ENCODE peak calls at places on chromosome 15, in four cellular contexts. One of them, this sample, is unnamed.

GRCh38 chr15:32998979-32999677 is 195.4 kb downstream of the FMN1 start:
- DNase-seq in OCI-LY7: no peak
- DNase-seq in HCT116: no peak
- DNase-seq in GM23248: no peak
- DNase-seq in this sample: no peak

GRCh38 chr15:35254052-35254451 is 169.0 kb upstream of the NANOGP8 start:
- DNase-seq in OCI-LY7: no peak
- DNase-seq in HCT116: no peak
- DNase-seq in GM23248: no peak
- DNase-seq in this sample: no peak

GRCh38 chr15:65666257-65666656 is 44.5 kb downstream of the SLC24A1 start:
- DNase-seq in OCI-LY7: no peak
- DNase-seq in HCT116: no peak
- DNase-seq in GM23248: peak
- DNase-seq in this sample: peak

GRCh38 chr15:35000511-35000910 is 12.4 kb upstream of the ZNF770 start:
- DNase-seq in OCI-LY7: no peak
- DNase-seq in HCT116: peak
- DNase-seq in GM23248: peak
- DNase-seq in this sample: peak

GRCh38 chr15:26355671-26356070 is 417.2 kb downstream of the GABRB3 start:
- DNase-seq in OCI-LY7: no peak
- DNase-seq in HCT116: no peak
- DNase-seq in GM23248: no peak
- DNase-seq in this sample: no peak

GRCh38 chr15:25242957-25243799 is 195.6 kb downstream of the UBE3A start:
- DNase-seq in OCI-LY7: no peak
- DNase-seq in HCT116: no peak
- DNase-seq in GM23248: no peak
- DNase-seq in this sample: no peak

GRCh38 chr15:84817461-84818081 is 415 bp downstream of the ALPK3 start:
- DNase-seq in OCI-LY7: no peak
- DNase-seq in HCT116: no peak
- DNase-seq in GM23248: no peak
- DNase-seq in this sample: no peak

GRCh38 chr15:62486041-62486440 is 321.0 kb upstream of the C2CD4B start:
- DNase-seq in OCI-LY7: no peak
- DNase-seq in HCT116: no peak
- DNase-seq in GM23248: peak
- DNase-seq in this sample: no peak

GRCh38 chr15:60523056-60523455 is 44.1 kb upstream of the ICE2 start:
- DNase-seq in OCI-LY7: no peak
- DNase-seq in HCT116: no peak
- DNase-seq in GM23248: peak
- DNase-seq in this sample: peak

GRCh38 chr15:85381850-85382751 is 1.7 kb downstream of the AKAP13 start:
- DNase-seq in OCI-LY7: peak
- DNase-seq in HCT116: no peak
- DNase-seq in GM23248: peak
- DNase-seq in this sample: peak

GRCh38 chr15:82699726-82700125 is 9.9 kb downstream of the AP3B2 start:
- DNase-seq in OCI-LY7: no peak
- DNase-seq in HCT116: no peak
- DNase-seq in GM23248: peak
- DNase-seq in this sample: no peak

GRCh38 chr15:86163771-86164170 is 84.1 kb downstream of the AGBL1 start:
- DNase-seq in OCI-LY7: no peak
- DNase-seq in HCT116: no peak
- DNase-seq in GM23248: no peak
- DNase-seq in this sample: no peak

GRCh38 chr15:61337541-61337940 is 108.4 kb upstream of the RORA start:
- DNase-seq in OCI-LY7: no peak
- DNase-seq in HCT116: no peak
- DNase-seq in GM23248: no peak
- DNase-seq in this sample: no peak

GRCh38 chr15:85382942-85383341 is 2.5 kb downstream of the AKAP13 start:
- DNase-seq in OCI-LY7: no peak
- DNase-seq in HCT116: no peak
- DNase-seq in GM23248: no peak
- DNase-seq in this sample: no peak

GRCh38 chr15:48530528-48530927 is 115.0 kb downstream of the FBN1 start:
- DNase-seq in OCI-LY7: no peak
- DNase-seq in HCT116: no peak
- DNase-seq in GM23248: no peak
- DNase-seq in this sample: no peak

GRCh38 chr15:100525894-100526512 is 2.7 kb downstream of the CERS3 start:
- DNase-seq in OCI-LY7: no peak
- DNase-seq in HCT116: no peak
- DNase-seq in GM23248: no peak
- DNase-seq in this sample: no peak

GRCh38 chr15:44328135-44328534 is 39.6 kb downstream of the GOLM2 start:
- DNase-seq in OCI-LY7: peak
- DNase-seq in HCT116: no peak
- DNase-seq in GM23248: no peak
- DNase-seq in this sample: no peak

GRCh38 chr15:40249477-40250303 is 10.8 kb downstream of the PAK6 start:
- DNase-seq in OCI-LY7: no peak
- DNase-seq in HCT116: no peak
- DNase-seq in GM23248: peak
- DNase-seq in this sample: peak

GRCh38 chr15:73983211-73983727 is 8.8 kb downstream of the STOML1 start:
- DNase-seq in OCI-LY7: no peak
- DNase-seq in HCT116: peak
- DNase-seq in GM23248: peak
- DNase-seq in this sample: peak

GRCh38 chr15:43111354-43111753 is 5.5 kb upstream of the UBR1 start:
- DNase-seq in OCI-LY7: no peak
- DNase-seq in HCT116: no peak
- DNase-seq in GM23248: no peak
- DNase-seq in this sample: no peak

GRCh38 chr15:101348643-101349496 is 53.8 kb upstream of the SNRPA1 start:
- DNase-seq in OCI-LY7: no peak
- DNase-seq in HCT116: no peak
- DNase-seq in GM23248: no peak
- DNase-seq in this sample: peak

GRCh38 chr15:82571722-82572222 is 31.5 kb upstream of the RPS17 start:
- DNase-seq in OCI-LY7: no peak
- DNase-seq in HCT116: no peak
- DNase-seq in GM23248: peak
- DNase-seq in this sample: peak

GRCh38 chr15:77768107-77768506 is 135.4 kb upstream of the LINGO1 start:
- DNase-seq in OCI-LY7: no peak
- DNase-seq in HCT116: no peak
- DNase-seq in GM23248: no peak
- DNase-seq in this sample: no peak
- TF ChIP-seq EZH2phosphoT487 in OCI-LY7: no peak
- TF ChIP-seq EZH2phosphoT487 in HCT116: no peak
- TF ChIP-seq EZH2phosphoT487 in GM23248: no peak
- TF ChIP-seq EZH2phosphoT487 in this sample: no peak

GRCh38 chr15:90074023-90074422 is 28.2 kb downstream of the IDH2 start:
- DNase-seq in OCI-LY7: no peak
- DNase-seq in HCT116: no peak
- DNase-seq in GM23248: no peak
- DNase-seq in this sample: no peak

GRCh38 chr15:90076716-90077115 is 25.6 kb downstream of the IDH2 start:
- DNase-seq in OCI-LY7: no peak
- DNase-seq in HCT116: no peak
- DNase-seq in GM23248: no peak
- DNase-seq in this sample: no peak

GRCh38 chr15:90075420-90076289 is 26.6 kb downstream of the IDH2 start:
- DNase-seq in OCI-LY7: no peak
- DNase-seq in HCT116: peak
- DNase-seq in GM23248: no peak
- DNase-seq in this sample: peak

GRCh38 chr15:90072978-90073640 is 29.2 kb downstream of the IDH2 start:
- DNase-seq in OCI-LY7: no peak
- DNase-seq in HCT116: no peak
- DNase-seq in GM23248: no peak
- DNase-seq in this sample: no peak

DNA sequence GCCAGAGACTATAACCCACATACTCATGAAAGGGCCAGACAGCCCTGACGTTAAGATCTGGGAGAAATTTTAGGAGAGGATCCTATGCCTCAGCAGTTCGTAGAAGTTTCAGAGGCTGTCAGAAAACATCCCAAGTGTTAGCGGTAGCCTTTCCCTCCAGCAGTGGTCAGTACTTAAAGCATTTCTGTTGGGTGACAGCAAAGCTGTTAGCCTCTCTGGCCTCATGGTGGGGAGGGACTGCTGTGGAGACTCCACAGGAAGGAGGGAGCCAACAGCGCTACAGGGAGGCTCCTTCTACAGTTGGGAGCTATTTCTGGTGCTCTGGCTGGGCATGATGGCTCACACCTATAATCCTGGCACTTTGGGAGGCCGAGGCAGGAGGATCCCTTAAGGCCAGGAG is 27.4 kb downstream of the IDH2 start:
- DNase-seq in OCI-LY7: no peak
- DNase-seq in HCT116: no peak
- DNase-seq in GM23248: no peak
- DNase-seq in this sample: no peak
- H3K27ac ChIP-seq in OCI-LY7: no peak
- H3K27ac ChIP-seq in HCT116: peak
- H3K27ac ChIP-seq in GM23248: no peak
- H3K27ac ChIP-seq in this sample: no peak

DNA sequence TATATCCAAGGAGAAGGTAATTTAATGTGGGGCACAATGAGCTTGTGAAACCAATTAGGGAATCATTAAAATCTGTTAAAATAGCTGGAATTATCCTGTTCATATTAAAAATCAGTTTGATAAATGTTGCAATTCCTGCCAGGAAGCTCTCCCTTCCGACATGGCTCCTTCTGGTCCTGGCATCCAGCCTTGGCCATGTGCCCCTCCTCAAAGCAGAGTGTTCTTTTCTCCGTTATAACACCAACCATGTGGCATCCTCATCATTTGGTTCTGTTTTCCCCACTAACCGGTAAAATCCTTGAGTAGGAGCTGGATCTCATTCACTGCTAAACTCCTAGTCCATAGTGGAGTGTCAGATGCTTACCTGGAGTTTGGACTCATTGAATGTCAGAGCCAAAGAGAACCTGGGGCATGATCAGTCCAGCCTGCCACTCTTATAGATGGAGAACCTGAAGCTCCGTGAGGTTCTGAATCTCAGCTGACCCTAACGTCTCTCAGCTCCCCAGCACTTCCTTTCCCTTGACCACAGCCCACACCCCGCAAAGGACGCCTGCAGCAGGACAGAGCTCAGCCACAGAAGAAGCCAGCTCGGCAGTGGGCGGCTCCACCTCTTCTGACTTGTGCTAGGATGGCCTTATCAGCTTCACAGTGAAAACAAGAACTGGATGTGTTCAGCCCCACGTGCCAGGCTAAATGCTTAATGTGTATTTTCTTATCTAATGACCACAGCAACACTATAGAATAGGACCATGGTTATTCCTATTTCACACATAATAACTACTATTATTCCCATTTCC is 127.4 kb downstream of the ARNT2 start:
- DNase-seq in OCI-LY7: no peak
- DNase-seq in HCT116: no peak
- DNase-seq in GM23248: no peak
- DNase-seq in this sample: no peak
- TF ChIP-seq EZH2phosphoT487 in OCI-LY7: no peak
- TF ChIP-seq EZH2phosphoT487 in HCT116: no peak
- TF ChIP-seq EZH2phosphoT487 in GM23248: no peak
- TF ChIP-seq EZH2phosphoT487 in this sample: no peak

DNA sequence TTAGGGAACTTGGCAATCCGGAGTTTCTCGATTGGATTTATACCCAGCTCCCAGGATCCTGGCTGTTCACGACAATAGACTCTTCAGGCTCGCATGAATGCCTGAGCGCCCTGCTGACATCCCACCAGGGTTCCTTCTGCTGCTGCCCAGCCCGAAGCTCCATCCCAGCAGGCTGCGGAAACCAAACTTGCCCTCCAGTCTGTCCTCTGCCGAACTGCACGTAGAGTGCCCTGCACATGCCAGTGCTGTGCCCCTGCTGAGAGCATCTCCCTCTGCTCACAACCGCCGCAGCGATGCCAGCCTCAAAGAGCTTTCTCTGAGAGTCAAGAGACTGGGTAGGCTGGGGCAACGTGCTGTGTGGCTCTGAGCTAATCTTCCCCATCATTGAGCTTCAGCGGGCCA is 6.9 kb downstream of the ADAMTS7 start:
- DNase-seq in OCI-LY7: no peak
- DNase-seq in HCT116: no peak
- DNase-seq in GM23248: no peak
- DNase-seq in this sample: no peak
- H3K27ac ChIP-seq in OCI-LY7: no peak
- H3K27ac ChIP-seq in HCT116: no peak
- H3K27ac ChIP-seq in GM23248: no peak
- H3K27ac ChIP-seq in this sample: no peak

GRCh38 chr15:68699124-68699880 is 120.5 kb downstream of the CORO2B start:
- DNase-seq in OCI-LY7: no peak
- DNase-seq in HCT116: no peak
- DNase-seq in GM23248: no peak
- DNase-seq in this sample: no peak

GRCh38 chr15:68699881-68700394 is 120.8 kb downstream of the ANP32A start:
- DNase-seq in OCI-LY7: no peak
- DNase-seq in HCT116: no peak
- DNase-seq in GM23248: peak
- DNase-seq in this sample: no peak

GRCh38 chr15:68698708-68699107 is 119.9 kb downstream of the CORO2B start:
- DNase-seq in OCI-LY7: no peak
- DNase-seq in HCT116: no peak
- DNase-seq in GM23248: no peak
- DNase-seq in this sample: no peak

GRCh38 chr15:68701886-68702285 is 118.8 kb downstream of the ANP32A start:
- DNase-seq in OCI-LY7: no peak
- DNase-seq in HCT116: no peak
- DNase-seq in GM23248: no peak
- DNase-seq in this sample: no peak

DNA sequence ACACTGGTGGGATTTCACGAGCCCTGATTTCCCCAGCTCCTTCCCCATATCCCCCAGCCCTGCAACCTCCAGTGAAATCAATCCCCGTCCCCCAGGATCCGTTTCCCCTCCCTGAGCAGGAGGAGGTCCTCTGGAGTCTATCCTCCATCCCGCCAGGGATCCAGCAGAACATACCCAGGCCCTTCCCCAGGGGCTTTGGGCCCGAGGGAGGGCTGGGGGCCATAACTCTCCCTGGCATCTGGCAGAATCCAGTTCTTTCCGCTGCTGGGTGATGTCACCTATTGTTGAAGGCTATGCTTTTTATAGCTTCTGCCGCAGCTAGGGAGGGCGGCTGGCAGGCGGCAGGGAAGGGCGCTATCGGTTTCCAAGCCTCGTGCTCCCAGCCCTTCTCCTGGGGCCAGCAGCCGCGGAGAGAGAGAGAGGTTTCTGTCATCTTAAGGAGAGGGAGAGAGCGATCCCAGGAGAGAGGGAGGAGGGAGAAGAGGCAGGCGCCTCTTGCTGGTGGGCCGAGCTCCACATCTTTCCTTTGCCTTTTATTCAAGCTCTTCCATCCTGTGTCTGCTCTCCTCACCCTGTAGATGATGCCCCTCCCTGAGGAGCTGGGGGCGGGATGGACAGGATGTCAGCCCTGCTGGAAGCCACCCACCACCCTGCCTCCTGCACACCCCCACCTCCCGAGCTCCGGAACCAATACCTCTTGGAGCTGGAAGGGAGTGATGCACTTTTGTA is 120.1 kb downstream of the ANP32A start:
- DNase-seq in OCI-LY7: no peak
- DNase-seq in HCT116: no peak
- DNase-seq in GM23248: peak
- DNase-seq in this sample: no peak
- TF ChIP-seq EZH2phosphoT487 in OCI-LY7: no peak
- TF ChIP-seq EZH2phosphoT487 in HCT116: no peak
- TF ChIP-seq EZH2phosphoT487 in GM23248: no peak
- TF ChIP-seq EZH2phosphoT487 in this sample: no peak

This sample was measured in PC-3.